ENCODE peak calls at places on chromosomes 13 and 19, in seven cellular contexts. M, G, I, A, Q, V and F are unnamed samples. For H3K36me3 and H3K4me1, the result is how much of the 10 kb centered on the place peaks cover.

GRCh38 chr13:110263906-110264305 is 43.1 kb downstream of the COL4A1 start:
- DNase-seq in G (no peak), V (no peak), I (no peak), M (no peak), A (peak), Q (no peak), F (no peak)

GRCh38 chr13:90445179-90445578 is 902.3 kb upstream of the MIR17HG start:
- DNase-seq in A (peak), I (no peak), G (peak), V (no peak), M (peak), Q (peak), F (no peak)

GRCh38 chr19:4371209-4371897 is 28.0 kb downstream of the MPND start:
- DNase-seq in V (no peak), I (no peak), Q (no peak), A (no peak), M (no peak), G (no peak), F (no peak)

GRCh38 chr13:93169980-93170379 is 56.6 kb upstream of the GPC6 start:
- DNase-seq in I (peak), A (no peak), V (no peak), M (peak), Q (peak), G (peak), F (no peak)

GRCh38 chr13:66578305-66578704 is 651.8 kb downstream of the PCDH9 start:
- DNase-seq in G (no peak), M (peak), Q (no peak), V (no peak), I (no peak), A (no peak), F (no peak)

GRCh38 chr13:39364797-39365468 is 238.1 kb downstream of the LHFPL6 start:
- DNase-seq in M (peak), V (no peak), I (peak), Q (peak), A (peak), G (no peak), F (no peak)

GRCh38 chr13:94708971-94709614 is 3.3 kb downstream of the SOX21 start:
- DNase-seq in M (no peak), V (no peak), Q (no peak), G (no peak), A (no peak), I (no peak), F (no peak)

GRCh38 chr19:53906211-53907192 is 2.6 kb upstream of the CACNG7 start:
- DNase-seq in I (no peak), A (peak), Q (peak), G (no peak), V (peak), M (no peak), F (peak)

GRCh38 chr13:98919566-98919965 is 58.3 kb downstream of the DOCK9 start:
- DNase-seq in Q (no peak), I (no peak), G (no peak), V (no peak), M (no peak), A (no peak), F (no peak)

GRCh38 chr19:37817180-37817911 is 38.0 kb upstream of the ZNF573 start:
- DNase-seq in M (peak), A (peak), V (peak), G (peak), I (no peak), Q (peak), F (no peak)

GRCh38 chr13:112679932-112680677 is 9.7 kb upstream of the ATP11A start:
- DNase-seq in I (no peak), M (no peak), V (no peak), A (no peak), G (no peak), Q (no peak), F (no peak)

GRCh38 chr19:45114116-45114515 is 21.1 kb downstream of the PPP1R37 start:
- DNase-seq in V (no peak), A (no peak), G (no peak), I (no peak), M (no peak), Q (no peak), F (no peak)

GRCh38 chr13:99687728-99688397 is 186.6 kb downstream of the TM9SF2 start:
- DNase-seq in V (no peak), G (no peak), I (no peak), M (no peak), A (peak), Q (no peak), F (no peak)

GRCh38 chr19:50739841-50740426 is 16.8 kb downstream of the CLEC11A start:
- DNase-seq in G (no peak), I (no peak), V (no peak), Q (no peak), M (no peak), A (peak), F (no peak)

GRCh38 chr19:18293642-18294466 is 12.4 kb upstream of the JUND start:
- DNase-seq in G (no peak), A (peak), M (no peak), Q (no peak), V (no peak), I (no peak), F (no peak)

GRCh38 chr19:15464394-15465385 is at the start of gene RASAL3:
- DNase-seq in Q (peak), V (no peak), A (no peak), M (no peak), G (no peak), I (no peak), F (peak)

GRCh38 chr19:14954071-14954655 is 12.9 kb downstream of the OR7C2 start:
- DNase-seq in V (no peak), G (no peak), I (no peak), A (no peak), M (no peak), Q (no peak), F (peak)

GRCh38 chr19:5115771-5116202 is 146.9 kb downstream of the KDM4B start:
- DNase-seq in A (no peak), V (no peak), Q (peak), I (peak), M (peak), G (peak), F (no peak)

GRCh38 chr19:41548954-41549688 is 26.8 kb upstream of the CEACAM21 start:
- DNase-seq in A (peak), I (no peak), Q (peak), M (no peak), V (no peak), G (no peak), F (no peak)

GRCh38 chr13:43377955-43378354 is 354.6 kb downstream of the DNAJC15 start:
- DNase-seq in I (no peak), G (peak), A (no peak), Q (peak), V (no peak), M (peak), F (no peak)

GRCh38 chr13:49527123-49527522 is 31.4 kb downstream of the PHF11 start:
- DNase-seq in V (no peak), M (no peak), Q (no peak), I (no peak), A (no peak), G (no peak), F (no peak)

GRCh38 chr19:30492581-30492980 is 120.4 kb downstream of the ZNF536 start:
- DNase-seq in Q (no peak), M (no peak), G (no peak), V (no peak), A (no peak), I (no peak), F (no peak)

GRCh38 chr13:79393564-79394249 is 12.3 kb downstream of the RBM26 start:
- DNase-seq in G (no peak), I (peak), V (no peak), Q (no peak), M (no peak), A (no peak), F (peak)

GRCh38 chr13:22964245-22964966 is 216.4 kb upstream of the SGCG start:
- DNase-seq in I (no peak), G (no peak), V (no peak), A (no peak), M (no peak), Q (no peak), F (no peak)

GRCh38 chr19:37885392-37885791 is 21.0 kb downstream of the WDR87 start:
- DNase-seq in A (no peak), Q (no peak), V (no peak), I (no peak), G (no peak), M (no peak), F (no peak)

GRCh38 chr13:33931397-33931987 is 113.5 kb downstream of the RFC3 start:
- DNase-seq in G (peak), M (peak), Q (peak), I (peak), V (no peak), A (peak), F (peak)

GRCh38 chr13:109999659-110000533 is 213.5 kb upstream of the IRS2 start:
- DNase-seq in A (peak), I (no peak), Q (no peak), G (no peak), V (no peak), M (no peak), F (no peak)

GRCh38 chr13:48531416-48532145 is 1.3 kb downstream of the RCBTB2 start:
- DNase-seq in G (no peak), V (no peak), I (peak), Q (no peak), M (no peak), A (peak), F (peak)

GRCh38 chr13:48530833-48531232 is 2.0 kb downstream of the RCBTB2 start:
- DNase-seq in G (no peak), V (no peak), A (no peak), Q (no peak), M (no peak), I (no peak), F (peak)

GRCh38 chr13:48528720-48529119 is 4.2 kb downstream of the RCBTB2 start:
- DNase-seq in I (no peak), M (no peak), V (no peak), A (no peak), Q (no peak), G (no peak), F (no peak)

GRCh38 chr13:48527955-48528354 is 4.9 kb downstream of the RCBTB2 start:
- DNase-seq in G (no peak), Q (no peak), I (no peak), M (no peak), V (no peak), A (no peak), F (peak)

GRCh38 chr13:48526269-48526668 is 6.6 kb downstream of the RCBTB2 start:
- DNase-seq in I (no peak), V (no peak), M (no peak), Q (no peak), A (no peak), G (no peak), F (no peak)
- H3K36me3 ChIP-seq in I (under half), V (under half), M (under half), Q (under half), A (under half), G (under half), F (under half)

GRCh38 chr19:47660435-47660832 is 51.5 kb downstream of the BICRA start:
- DNase-seq in I (peak), V (no peak), G (no peak), Q (no peak), A (no peak), M (no peak), F (no peak)

GRCh38 chr19:47663911-47664771 is 49.1 kb upstream of the EHD2 start:
- DNase-seq in Q (peak), I (peak), G (peak), M (peak), V (peak), A (no peak), F (no peak)

GRCh38 chr19:47661161-47661560 is 52.1 kb upstream of the EHD2 start:
- DNase-seq in Q (no peak), A (no peak), V (no peak), G (no peak), M (no peak), I (no peak), F (no peak)

GRCh38 chr19:47663435-47663910 is 49.7 kb upstream of the EHD2 start:
- DNase-seq in V (no peak), Q (peak), I (peak), G (peak), A (no peak), M (peak), F (no peak)

DNA sequence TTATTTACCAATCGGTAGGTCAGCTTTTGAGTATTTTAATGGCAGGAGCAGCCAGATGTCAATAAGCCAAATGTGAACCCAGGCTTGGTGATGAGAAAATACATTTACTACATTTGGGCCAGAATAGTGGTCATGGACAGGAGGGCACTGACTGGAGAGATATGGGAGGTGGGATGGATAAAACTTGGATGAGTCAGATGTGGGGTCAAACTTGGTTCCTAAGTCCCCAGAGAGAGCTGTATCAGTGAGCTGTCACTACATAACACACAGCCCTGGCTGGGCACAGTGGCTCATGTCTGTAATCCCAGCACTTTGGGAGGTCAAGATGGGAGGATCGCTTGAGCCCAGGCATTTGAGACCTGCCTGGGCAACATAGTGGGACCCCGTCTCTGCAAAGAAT is 51.7 kb upstream of the EHD2 start:
- DNase-seq in V (no peak), G (no peak), I (no peak), A (no peak), Q (peak), M (no peak), F (no peak)
- H3K4me1 ChIP-seq in V (under half), G (under half), I (half or more), A (under half), Q (under half), M (under half), F (under half)

GRCh38 chr13:77579971-77580370 is 44.5 kb downstream of the SCEL start:
- DNase-seq in I (no peak), A (no peak), M (no peak), V (no peak), G (no peak), Q (no peak), F (no peak)
- H3K36me3 ChIP-seq in I (under half), A (under half), M (under half), V (under half), G (under half), Q (under half), F (under half)

GRCh38 chr19:55473613-55474012 is 2.8 kb upstream of the ZNF628 start:
- DNase-seq in G (no peak), M (no peak), A (peak), V (no peak), Q (no peak), I (no peak), F (no peak)
- H3K4me1 ChIP-seq in G (under half), M (under half), A (under half), V (under half), Q (under half), I (half or more), F (under half)

DNA sequence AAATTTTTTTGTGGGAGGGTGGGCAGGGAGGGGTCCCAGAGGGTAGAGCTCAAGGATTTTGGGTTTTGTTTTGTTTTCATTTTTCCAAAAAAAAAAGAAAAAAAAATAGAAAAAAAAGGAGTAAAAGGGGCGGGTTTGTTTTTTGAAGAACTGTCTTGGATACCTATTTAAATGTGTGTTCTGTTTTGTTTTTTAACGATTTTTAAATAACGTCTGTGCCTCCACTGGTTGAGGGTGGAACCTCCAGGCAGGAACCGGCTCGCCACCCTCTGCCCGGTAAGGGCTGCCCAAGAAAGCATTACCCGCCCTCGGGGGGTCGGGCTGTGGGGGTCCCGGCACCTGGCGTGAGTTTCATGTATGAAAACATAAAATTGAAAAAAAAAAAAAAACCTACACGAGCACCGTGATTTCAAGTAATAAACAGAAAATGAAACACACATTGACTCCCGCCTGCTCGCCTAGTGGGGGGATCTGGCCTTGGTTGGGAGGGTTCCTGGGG is 10.4 kb downstream of the MIDN start:
- DNase-seq in M (no peak), V (no peak), A (no peak), Q (no peak), G (no peak), I (no peak), F (peak)
- H3K36me3 ChIP-seq in M (under half), V (under half), A (under half), Q (under half), G (under half), I (under half), F (under half)